ENCODE peak calls at places on chromosomes 6 and 20, in four cellular contexts. W, I, C and Q are unnamed samples.

GRCh38 chr6:30615958-30616810 is 859 bp downstream of the PPP1R10 start:
- DNase-seq in W (peak), I (no peak), C (no peak), Q (no peak)

GRCh38 chr20:36098364-36098763 is 56.2 kb upstream of the EPB41L1 start:
- DNase-seq in W (peak), I (no peak), C (peak), Q (no peak)

GRCh38 chr6:149965191-149966020 is 1.7 kb downstream of the ULBP1 start:
- DNase-seq in W (peak), I (no peak), C (peak), Q (no peak)

GRCh38 chr6:11824986-11825385 is 46.4 kb upstream of the ADTRP start:
- DNase-seq in W (peak), I (peak), C (peak), Q (peak)

GRCh38 chr6:133704371-133704770 is 184.5 kb upstream of the TCF21 start:
- DNase-seq in W (no peak), I (no peak), C (no peak), Q (no peak)

GRCh38 chr6:21739838-21740237 is 146.3 kb downstream of the SOX4 start:
- DNase-seq in W (no peak), I (no peak), C (no peak), Q (no peak)

GRCh38 chr6:122615409-122615808 is 5.2 kb downstream of the PKIB start:
- DNase-seq in W (no peak), I (no peak), C (no peak), Q (no peak)

GRCh38 chr20:59300341-59301081 is at the start of gene EDN3:
- DNase-seq in W (no peak), I (no peak), C (no peak), Q (no peak)

GRCh38 chr6:143843689-143844405 is 709 bp downstream of the LTV1 start:
- DNase-seq in W (peak), I (no peak), C (no peak), Q (no peak)

GRCh38 chr6:55670850-55671413 is 91.9 kb upstream of the HMGCLL1 start:
- DNase-seq in W (no peak), I (no peak), C (no peak), Q (no peak)

GRCh38 chr20:54173653-54174451 is at the start of gene CYP24A1:
- DNase-seq in W (no peak), I (no peak), C (no peak), Q (no peak)

GRCh38 chr6:39804666-39805065 is 12.5 kb downstream of the DAAM2 start:
- DNase-seq in W (peak), I (peak), C (no peak), Q (peak)

GRCh38 chr6:144741659-144742058 is 456.5 kb downstream of the UTRN start:
- DNase-seq in W (no peak), I (no peak), C (no peak), Q (no peak)

GRCh38 chr6:11346516-11346915 is 114.0 kb upstream of the NEDD9 start:
- DNase-seq in W (peak), I (no peak), C (no peak), Q (peak)

GRCh38 chr6:128024976-128025375 is 124.1 kb upstream of the THEMIS start:
- DNase-seq in W (peak), I (no peak), C (no peak), Q (no peak)